ENCODE peak calls at places on chromosomes 5 and 9, in ten cellular contexts. Z, B, U, X, F, P, Q, M, N and T are unnamed samples.

GRCh38 chr5:137310051-137310730 is 188.9 kb downstream of the SPOCK1 start:
- DNase-seq in Z (peak), B (no peak), U (peak), X (peak), F (no peak), P (peak), Q (no peak), M (no peak), N (peak), T (peak)

GRCh38 chr5:147750065-147750464 is 32.5 kb downstream of the JAKMIP2 start:
- DNase-seq in Z (no peak), B (no peak), U (no peak), X (no peak), F (no peak), P (no peak), Q (no peak), M (no peak), N (no peak), T (no peak)

GRCh38 chr9:982660-983240 is 6.3 kb downstream of the DMRT3 start:
- DNase-seq in Z (no peak), B (no peak), U (peak), X (no peak), F (no peak), P (no peak), Q (no peak), M (no peak), N (peak), T (peak)

GRCh38 chr5:134003064-134003956 is 1.5 kb downstream of the VDAC1 start:
- DNase-seq in Z (no peak), B (no peak), U (no peak), X (no peak), F (no peak), P (no peak), Q (no peak), M (no peak), N (no peak), T (no peak)

GRCh38 chr9:115118471-115119156 is 657 bp upstream of the TNC start:
- DNase-seq in Z (peak), B (peak), U (peak), X (peak), F (peak), P (peak), Q (peak), M (peak), N (peak), T (peak)

GRCh38 chr5:150129813-150130492 is 25.7 kb downstream of the PDGFRB start:
- DNase-seq in Z (peak), B (peak), U (peak), X (peak), F (peak), P (no peak), Q (peak), M (peak), N (peak), T (peak)

GRCh38 chr9:133880851-133881634 is 111.1 kb downstream of the VAV2 start:
- DNase-seq in Z (no peak), B (no peak), U (peak), X (peak), F (no peak), P (peak), Q (peak), M (no peak), N (peak), T (no peak)

GRCh38 chr5:59999056-59999455 is 105.5 kb upstream of the PDE4D start:
- DNase-seq in Z (no peak), B (no peak), U (no peak), X (peak), F (no peak), P (peak), Q (no peak), M (no peak), N (no peak), T (no peak)

GRCh38 chr5:177040814-177041410 is 18.4 kb downstream of the ZNF346 start:
- DNase-seq in Z (no peak), B (peak), U (peak), X (peak), F (no peak), P (peak), Q (no peak), M (no peak), N (peak), T (peak)

GRCh38 chr9:6658628-6659353 is 13.3 kb upstream of the GLDC start:
- DNase-seq in Z (no peak), B (no peak), U (no peak), X (no peak), F (no peak), P (no peak), Q (no peak), M (no peak), N (no peak), T (no peak)

GRCh38 chr5:36156619-36157018 is 4.7 kb downstream of the SKP2 start:
- DNase-seq in Z (no peak), B (no peak), U (peak), X (peak), F (no peak), P (peak), Q (no peak), M (no peak), N (peak), T (no peak)

GRCh38 chr9:27990524-27990923 is 417.2 kb upstream of the C9orf72 start:
- DNase-seq in Z (no peak), B (no peak), U (no peak), X (no peak), F (no peak), P (no peak), Q (no peak), M (no peak), N (no peak), T (no peak)

GRCh38 chr5:35131723-35132122 is 84.0 kb upstream of the AGXT2 start:
- DNase-seq in Z (no peak), B (no peak), U (peak), X (no peak), F (no peak), P (peak), Q (no peak), M (no peak), N (no peak), T (peak)

GRCh38 chr5:178078197-178078995 is 34.9 kb upstream of the N4BP3 start:
- DNase-seq in Z (no peak), B (no peak), U (peak), X (peak), F (no peak), P (peak), Q (no peak), M (no peak), N (peak), T (peak)

GRCh38 chr9:34862043-34862442 is 96.0 kb upstream of the PHF24 start:
- DNase-seq in Z (no peak), B (no peak), U (no peak), X (no peak), F (no peak), P (no peak), Q (no peak), M (no peak), N (no peak), T (no peak)

GRCh38 chr5:4411664-4412063 is 728.5 kb upstream of the ADAMTS16 start:
- DNase-seq in Z (no peak), B (no peak), U (no peak), X (no peak), F (no peak), P (no peak), Q (no peak), M (no peak), N (no peak), T (no peak)

GRCh38 chr9:81833563-81834345 is 94.5 kb upstream of the SPATA31D4 start:
- DNase-seq in Z (peak), B (no peak), U (peak), X (peak), F (no peak), P (peak), Q (no peak), M (no peak), N (no peak), T (peak)

GRCh38 chr5:125093776-125094175 is 347.3 kb upstream of the ZNF608 start:
- DNase-seq in Z (peak), B (no peak), U (peak), X (peak), F (no peak), P (peak), Q (no peak), M (no peak), N (peak), T (peak)

GRCh38 chr9:85715587-85715986 is 26.2 kb downstream of the AGTPBP1 start:
- DNase-seq in Z (no peak), B (no peak), U (no peak), X (peak), F (no peak), P (no peak), Q (no peak), M (no peak), N (no peak), T (no peak)

GRCh38 chr9:94870793-94871558 is 144.5 kb downstream of the AOPEP start:
- DNase-seq in Z (peak), B (peak), U (no peak), X (peak), F (no peak), P (peak), Q (no peak), M (peak), N (peak), T (no peak)

GRCh38 chr5:133861161-133861737 is 107.2 kb downstream of the C5orf15 start:
- DNase-seq in Z (no peak), B (no peak), U (no peak), X (no peak), F (peak), P (no peak), Q (no peak), M (peak), N (no peak), T (no peak)

GRCh38 chr5:175575301-175575700 is 82.6 kb upstream of the HRH2 start:
- DNase-seq in Z (no peak), B (no peak), U (no peak), X (no peak), F (no peak), P (no peak), Q (no peak), M (no peak), N (no peak), T (no peak)

GRCh38 chr5:127563133-127563532 is 45.7 kb downstream of the PRRC1 start:
- DNase-seq in Z (no peak), B (no peak), U (no peak), X (no peak), F (no peak), P (no peak), Q (no peak), M (no peak), N (no peak), T (no peak)

GRCh38 chr5:139275536-139276297 is 17.8 kb upstream of the MATR3 start:
- DNase-seq in Z (no peak), B (no peak), U (no peak), X (no peak), F (no peak), P (no peak), Q (no peak), M (no peak), N (peak), T (no peak)

GRCh38 chr5:122999947-123000563 is 36.5 kb downstream of the PPIC start:
- DNase-seq in Z (peak), B (peak), U (no peak), X (peak), F (no peak), P (peak), Q (peak), M (no peak), N (peak), T (peak)
- TF ChIP-seq CTCF in Z (peak), B (peak), U (peak), X (peak), F (peak), P (peak), Q (peak), M (no peak), N (peak), T (peak)

DNA sequence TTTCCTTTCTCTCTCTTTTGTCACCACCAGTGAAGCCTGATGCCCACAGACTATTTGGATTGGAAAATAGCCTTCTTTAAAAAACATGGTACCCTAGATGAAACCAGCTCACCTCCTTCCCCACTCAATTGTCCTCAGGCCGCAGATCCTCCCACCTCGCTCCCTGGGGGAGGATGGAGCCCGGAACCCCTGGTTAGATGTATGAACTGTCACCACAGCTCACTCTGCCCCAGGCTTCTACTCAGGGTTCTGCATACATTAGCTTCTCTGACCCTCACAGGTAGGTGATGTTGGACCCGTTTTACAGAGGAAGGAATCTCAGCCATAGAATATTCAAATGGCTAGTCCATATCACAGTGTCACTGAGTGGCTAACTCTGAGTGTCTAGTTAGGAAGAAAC is 1.8 kb downstream of the MAMDC2 start:
- DNase-seq in Z (no peak), B (no peak), U (no peak), X (no peak), F (no peak), P (no peak), Q (no peak), M (no peak), N (no peak), T (no peak)
- H3K4me3 ChIP-seq in Z (no peak), B (peak), U (no peak), X (no peak), F (no peak), P (no peak), Q (no peak), M (no peak), N (no peak), T (no peak)

DNA sequence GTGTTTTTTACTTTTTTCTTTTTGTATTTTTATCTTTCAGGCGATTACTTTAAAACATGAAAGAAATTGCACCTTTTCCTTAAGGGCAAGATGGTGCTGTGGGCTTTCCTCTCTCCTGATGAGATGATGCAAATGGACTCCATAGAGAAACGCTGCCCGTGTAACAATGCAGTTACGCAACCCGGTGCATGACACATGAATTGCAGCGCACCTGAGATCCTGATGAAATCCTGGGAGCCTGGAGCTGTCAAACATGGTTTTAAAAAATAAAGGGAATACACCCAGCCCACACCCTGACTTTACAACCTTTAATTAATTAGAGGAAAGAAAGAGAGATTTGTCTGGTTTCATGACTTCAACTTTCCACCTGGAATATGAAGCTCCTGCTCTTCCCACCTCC is 179.3 kb downstream of the AUH start:
- DNase-seq in Z (peak), B (no peak), U (no peak), X (no peak), F (no peak), P (no peak), Q (no peak), M (no peak), N (peak), T (peak)
- TF ChIP-seq CTCF in Z (no peak), B (no peak), U (no peak), X (no peak), F (no peak), P (no peak), Q (no peak), M (no peak), N (no peak), T (no peak)

DNA sequence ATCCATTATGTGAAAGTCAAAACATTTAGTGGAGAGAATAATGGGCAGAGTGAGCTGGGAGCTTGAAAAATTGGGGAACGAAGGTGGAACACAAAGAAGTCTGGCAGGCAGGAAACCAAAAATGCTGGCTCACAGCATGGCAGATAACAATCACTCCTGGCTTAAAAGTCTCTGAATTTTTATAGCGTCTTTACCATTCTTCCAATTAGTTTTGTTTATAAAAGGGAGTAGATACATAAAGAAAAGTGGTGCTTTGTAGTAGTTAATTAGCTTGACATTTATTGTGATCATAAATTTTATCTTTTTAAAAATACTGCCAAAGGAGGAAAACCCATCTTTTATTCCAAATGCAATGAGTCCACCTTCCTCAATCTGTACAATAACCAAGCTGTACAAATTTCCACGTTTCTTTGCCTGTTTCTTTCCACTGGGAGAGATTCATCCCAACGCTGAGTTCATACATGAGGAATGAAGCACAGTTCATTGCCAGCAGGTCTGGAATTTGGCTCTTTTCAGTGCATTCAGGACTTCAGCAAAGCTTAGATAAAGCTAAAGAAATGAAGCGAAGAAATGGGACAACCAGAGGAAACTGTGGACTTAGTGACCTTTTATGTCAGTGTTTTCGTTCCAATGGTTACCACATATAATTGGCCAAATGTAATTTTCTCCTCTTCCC is 174.7 kb downstream of the HMHB1 start:
- DNase-seq in Z (no peak), B (no peak), U (peak), X (peak), F (no peak), P (peak), Q (no peak), M (no peak), N (no peak), T (peak)
- H3K4me3 ChIP-seq in Z (no peak), B (no peak), U (no peak), X (no peak), F (no peak), P (no peak), Q (no peak), M (no peak), N (no peak), T (no peak)

GRCh38 chr5:78359831-78360673 is at the start of gene SCAMP1:
- DNase-seq in Z (peak), B (peak), U (peak), X (peak), F (peak), P (peak), Q (peak), M (peak), N (peak), T (peak)
- TF ChIP-seq CTCF in Z (no peak), B (peak), U (peak), X (peak), F (no peak), P (no peak), Q (peak), M (peak), N (peak), T (no peak)

GRCh38 chr9:15831384-15831783 is 278.5 kb downstream of the CCDC171 start:
- DNase-seq in Z (no peak), B (no peak), U (no peak), X (no peak), F (no peak), P (no peak), Q (no peak), M (no peak), N (no peak), T (no peak)
- H3K4me3 ChIP-seq in Z (no peak), B (no peak), U (no peak), X (no peak), F (no peak), P (no peak), Q (no peak), M (no peak), N (no peak), T (no peak)

GRCh38 chr9:134962065-134962997 is 44.6 kb upstream of the FCN1 start:
- DNase-seq in Z (no peak), B (no peak), U (no peak), X (no peak), F (peak), P (no peak), Q (no peak), M (peak), N (no peak), T (no peak)
- TF ChIP-seq CTCF in Z (no peak), B (no peak), U (no peak), X (no peak), F (no peak), P (no peak), Q (no peak), M (no peak), N (no peak), T (no peak)